ENCODE peak calls at places on chromosome 9, in ten cellular contexts. L is T-helper 2 cell; E is hepatic stellate cell; F is stimulated activated CD4-positive, alpha-beta T cell treated with anti-CD3 and anti-CD28 coated beads, TNF-alpha, amount 100 ng/mL, for 4 hours; C is fibroblast of mammary gland; S is NAMALWA; I is LoVo; R is lung microvascular endothelial cell; M is transverse colon; G is neural progenitor cell. N is an unnamed sample.

GRCh38 chr9:10238087-10238486 is 374.7 kb downstream of the PTPRD start:
- DNase-seq in L (no peak), E (no peak), F (no peak), C (no peak), S (no peak), I (no peak), R (no peak), M (no peak), G (no peak), N (no peak)

GRCh38 chr9:129432671-129433154 is 188.2 kb downstream of the C9orf50 start:
- DNase-seq in L (no peak), E (no peak), F (no peak), C (no peak), S (no peak), I (no peak), R (no peak), M (no peak), G (no peak), N (no peak)

GRCh38 chr9:125486109-125486508 is 220.9 kb downstream of the MAPKAP1 start:
- DNase-seq in L (no peak), E (no peak), F (no peak), C (no peak), S (no peak), I (no peak), R (no peak), M (no peak), G (no peak), N (no peak)

GRCh38 chr9:136848393-136849037 is 694 bp upstream of the PHPT1 start:
- DNase-seq in L (no peak), E (peak), F (no peak), C (peak), S (peak), I (no peak), R (no peak), M (peak), G (peak), N (peak)

GRCh38 chr9:123784513-123784912 is 145.4 kb downstream of the DENND1A start:
- DNase-seq in L (no peak), E (no peak), F (no peak), C (peak), S (no peak), I (no peak), R (no peak), M (no peak), G (no peak), N (no peak)

GRCh38 chr9:133978226-133979123 is 13.6 kb downstream of the VAV2 start:
- DNase-seq in L (no peak), E (no peak), F (no peak), C (no peak), S (no peak), I (no peak), R (no peak), M (no peak), G (no peak), N (no peak)

GRCh38 chr9:95446984-95447383 is 69.8 kb downstream of the PTCH1 start:
- DNase-seq in L (no peak), E (no peak), F (no peak), C (no peak), S (no peak), I (no peak), R (no peak), M (no peak), G (no peak), N (no peak)

GRCh38 chr9:99509291-99509826 is 287.3 kb downstream of the SEC61B start:
- DNase-seq in L (no peak), E (no peak), F (no peak), C (no peak), S (no peak), I (no peak), R (no peak), M (no peak), G (no peak), N (no peak)

GRCh38 chr9:131982683-131983239 is 96.9 kb downstream of the MED27 start:
- DNase-seq in L (no peak), E (no peak), F (no peak), C (peak), S (no peak), I (no peak), R (no peak), M (no peak), G (no peak), N (peak)

GRCh38 chr9:115891929-115892328 is 261.7 kb upstream of the PAPPA start:
- DNase-seq in L (no peak), E (no peak), F (no peak), C (peak), S (no peak), I (no peak), R (no peak), M (no peak), G (no peak), N (no peak)

GRCh38 chr9:89482950-89483349 is 15.0 kb downstream of the SEMA4D start:
- DNase-seq in L (no peak), E (no peak), F (no peak), C (no peak), S (no peak), I (no peak), R (no peak), M (peak), G (no peak), N (no peak)

GRCh38 chr9:31839273-31839672 is 545.2 kb upstream of the ACO1 start:
- DNase-seq in L (no peak), E (no peak), F (no peak), C (no peak), S (peak), I (no peak), R (no peak), M (no peak), G (peak), N (peak)

GRCh38 chr9:101578378-101578777 is 16.4 kb downstream of the PPP3R2 start:
- DNase-seq in L (no peak), E (no peak), F (no peak), C (peak), S (peak), I (no peak), R (no peak), M (no peak), G (no peak), N (peak)

GRCh38 chr9:127336708-127337352 is 60.1 kb upstream of the SLC2A8 start:
- DNase-seq in L (no peak), E (peak), F (no peak), C (peak), S (no peak), I (peak), R (peak), M (peak), G (no peak), N (peak)

GRCh38 chr9:133375116-133375723 is 640 bp downstream of the SURF4 start:
- DNase-seq in L (no peak), E (peak), F (no peak), C (peak), S (peak), I (peak), R (peak), M (peak), G (peak), N (peak)

GRCh38 chr9:121871431-121872025 is 220.1 kb downstream of the DAB2IP start:
- DNase-seq in L (no peak), E (no peak), F (no peak), C (peak), S (no peak), I (no peak), R (no peak), M (no peak), G (no peak), N (no peak)

GRCh38 chr9:128818839-128819715 is 777 bp downstream of the ENDOG start:
- DNase-seq in L (peak), E (peak), F (no peak), C (no peak), S (peak), I (peak), R (peak), M (peak), G (peak), N (peak)

GRCh38 chr9:81083062-81083461 is 606.3 kb downstream of the TLE1 start:
- DNase-seq in L (no peak), E (peak), F (no peak), C (peak), S (no peak), I (no peak), R (no peak), M (no peak), G (peak), N (peak)

GRCh38 chr9:8809747-8810146 is 1010.2 kb upstream of the DMAC1 start:
- DNase-seq in L (no peak), E (no peak), F (no peak), C (no peak), S (no peak), I (no peak), R (no peak), M (no peak), G (no peak), N (no peak)

GRCh38 chr9:14779566-14780022 is 57.1 kb upstream of the CER1 start:
- DNase-seq in L (no peak), E (no peak), F (no peak), C (peak), S (no peak), I (no peak), R (no peak), M (no peak), G (no peak), N (no peak)

GRCh38 chr9:22682536-22683392 is 236.1 kb downstream of the DMRTA1 start:
- DNase-seq in L (no peak), E (peak), F (no peak), C (peak), S (no peak), I (no peak), R (no peak), M (no peak), G (no peak), N (no peak)

GRCh38 chr9:137380606-137381005 is 42.4 kb downstream of the EXD3 start:
- DNase-seq in L (no peak), E (no peak), F (no peak), C (no peak), S (no peak), I (no peak), R (no peak), M (no peak), G (no peak), N (no peak)

GRCh38 chr9:89605181-89606048 is 603 bp downstream of the GADD45G start:
- DNase-seq in L (peak), E (peak), F (peak), C (peak), S (no peak), I (no peak), R (peak), M (peak), G (peak), N (peak)

GRCh38 chr9:6197330-6197729 is 18.3 kb upstream of the IL33 start:
- DNase-seq in L (no peak), E (peak), F (no peak), C (peak), S (peak), I (no peak), R (peak), M (no peak), G (peak), N (peak)

GRCh38 chr9:95157491-95158151 is 159.9 kb downstream of the FANCC start:
- DNase-seq in L (no peak), E (no peak), F (no peak), C (peak), S (no peak), I (no peak), R (peak), M (peak), G (no peak), N (peak)

GRCh38 chr9:129769582-129770107 is 16.8 kb upstream of the PTGES start:
- DNase-seq in L (no peak), E (no peak), F (no peak), C (no peak), S (no peak), I (no peak), R (no peak), M (no peak), G (no peak), N (no peak)

GRCh38 chr9:36903541-36904435 is 130.3 kb downstream of the PAX5 start:
- DNase-seq in L (no peak), E (no peak), F (no peak), C (peak), S (no peak), I (peak), R (peak), M (no peak), G (no peak), N (peak)

GRCh38 chr9:101005248-101005647 is 23.3 kb upstream of the PLPPR1 start:
- DNase-seq in L (no peak), E (no peak), F (no peak), C (no peak), S (no peak), I (no peak), R (no peak), M (no peak), G (no peak), N (no peak)

GRCh38 chr9:137313956-137314560 is 12.0 kb upstream of the NRARP start:
- DNase-seq in L (no peak), E (peak), F (no peak), C (no peak), S (no peak), I (no peak), R (no peak), M (no peak), G (peak), N (no peak)

GRCh38 chr9:106892632-106893031 is 29.7 kb downstream of the ZNF462 start:
- DNase-seq in L (no peak), E (peak), F (no peak), C (peak), S (no peak), I (peak), R (peak), M (peak), G (peak), N (no peak)

GRCh38 chr9:6955251-6955921 is 197.6 kb downstream of the KDM4C start:
- DNase-seq in L (no peak), E (peak), F (no peak), C (peak), S (no peak), I (no peak), R (peak), M (no peak), G (peak), N (no peak)

GRCh38 chr9:88076286-88077070 is 61.8 kb downstream of the SPATA31C2 start:
- DNase-seq in L (no peak), E (peak), F (peak), C (peak), S (no peak), I (peak), R (peak), M (peak), G (peak), N (peak)

GRCh38 chr9:93808115-93809029 is 146.8 kb downstream of the BARX1 start:
- DNase-seq in L (no peak), E (no peak), F (no peak), C (no peak), S (no peak), I (no peak), R (no peak), M (no peak), G (no peak), N (no peak)

GRCh38 chr9:96209407-96210031 is 92.5 kb downstream of the HSD17B3 start:
- DNase-seq in L (no peak), E (no peak), F (no peak), C (peak), S (no peak), I (no peak), R (no peak), M (no peak), G (no peak), N (no peak)

GRCh38 chr9:32554107-32554506 is 1.7 kb upstream of the TOPORS start:
- DNase-seq in L (no peak), E (no peak), F (no peak), C (peak), S (peak), I (no peak), R (peak), M (no peak), G (no peak), N (peak)

GRCh38 chr9:108017671-108018070 is 528.1 kb upstream of the KLF4 start:
- DNase-seq in L (no peak), E (no peak), F (no peak), C (no peak), S (no peak), I (no peak), R (no peak), M (no peak), G (peak), N (no peak)

GRCh38 chr9:87107072-87107471 is 159.8 kb upstream of the GAS1 start:
- DNase-seq in L (no peak), E (no peak), F (no peak), C (peak), S (peak), I (no peak), R (peak), M (no peak), G (peak), N (peak)

GRCh38 chr9:93178851-93179786 is 4.8 kb upstream of the WNK2 start:
- DNase-seq in L (no peak), E (no peak), F (no peak), C (no peak), S (no peak), I (no peak), R (no peak), M (no peak), G (no peak), N (no peak)

N was measured in NB4.